ENCODE peak calls at places on chromosomes 7 and 10, in six cellular contexts. T is trophoblast cell; G is cardiac muscle cell; N is effector memory CD4-positive, alpha-beta T cell; F is MM.1S; R is CD8-positive, alpha-beta T cell. U is an unnamed sample.

GRCh38 chr7:68699090-68699711 is 899.1 kb upstream of the AUTS2 start:
- DNase-seq in G (peak; percentile 92), R (no peak), T (no peak), F (no peak), N (no peak), U (peak; percentile 65)

GRCh38 chr10:4545077-4545476 is 280.9 kb upstream of the AKR1E2 start:
- DNase-seq in T (no peak), R (no peak), N (no peak), F (no peak), G (no peak), U (no peak)

GRCh38 chr7:139893999-139894398 is 64.9 kb downstream of the TBXAS1 start:
- DNase-seq in F (no peak), N (no peak), R (no peak), T (no peak), G (no peak), U (no peak)

GRCh38 chr7:69939317-69939716 is 341.0 kb downstream of the AUTS2 start:
- DNase-seq in R (no peak), T (no peak), N (no peak), F (no peak), G (no peak), U (no peak)

GRCh38 chr7:24828871-24829661 is 71.8 kb upstream of the GSDME start:
- DNase-seq in R (no peak), N (no peak), G (peak; percentile 62), T (no peak), F (no peak), U (peak; percentile 16)

GRCh38 chr7:92296898-92297435 is 51.2 kb downstream of the ANKIB1 start:
- DNase-seq in R (no peak), F (no peak), G (no peak), N (no peak), T (no peak), U (no peak)

GRCh38 chr10:14386202-14386593 is 55.5 kb upstream of the FRMD4A start:
- DNase-seq in T (peak; percentile 94), N (no peak), G (peak; percentile 78), R (no peak), F (peak; percentile 31), U (peak; percentile 87)

GRCh38 chr10:80359644-80360043 is 3.1 kb downstream of the DYDC2 start:
- DNase-seq in N (no peak), G (no peak), T (no peak), R (no peak), F (no peak), U (no peak)

GRCh38 chr7:36210542-36210941 is 57.5 kb downstream of the EEPD1 start:
- DNase-seq in F (no peak), T (no peak), R (no peak), N (no peak), G (no peak), U (no peak)

DNA sequence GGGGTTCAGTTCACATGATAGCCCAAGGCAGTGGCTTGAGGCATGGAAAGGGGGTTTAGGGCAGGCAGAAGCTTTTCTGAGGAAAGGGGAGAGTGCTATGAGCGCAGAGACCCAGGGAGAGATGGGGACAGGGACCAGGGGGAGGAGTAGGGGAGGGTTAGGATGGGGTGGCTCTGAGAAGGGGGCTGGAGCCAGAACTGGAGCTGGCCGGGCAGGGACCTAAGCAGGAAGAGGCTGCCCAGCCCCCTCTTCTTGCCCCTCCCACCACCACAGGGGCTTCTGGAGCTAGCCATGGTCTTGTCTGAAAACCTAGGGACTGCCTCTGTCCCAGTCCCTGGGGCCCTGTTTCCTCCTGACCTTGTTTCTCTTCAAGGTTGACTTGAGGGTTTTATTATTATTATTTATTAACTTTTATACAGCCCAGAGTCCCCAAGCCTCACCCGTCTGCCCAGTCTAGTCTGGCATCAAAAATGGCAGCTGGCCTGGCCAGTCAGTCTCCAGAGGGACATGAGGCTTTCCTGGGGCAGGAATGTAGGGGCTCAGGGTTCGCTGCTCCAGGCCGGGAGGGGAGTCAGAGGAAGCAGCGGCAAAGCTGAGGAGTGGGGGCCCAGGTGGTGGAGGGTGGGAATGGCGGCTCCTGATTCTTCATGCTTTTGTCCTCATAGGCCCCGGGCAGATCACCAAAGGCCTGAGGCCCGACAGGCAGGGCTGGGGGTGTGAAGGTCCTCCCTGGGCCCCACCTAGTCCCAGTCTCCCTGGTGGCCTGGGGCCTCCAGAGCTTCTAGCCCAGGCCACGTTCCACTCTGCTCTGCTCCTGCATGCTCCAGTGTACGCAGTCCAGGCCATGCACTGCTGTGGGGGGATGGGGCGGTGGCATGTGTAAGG is 5.7 kb downstream of the TRIM8 start:
- DNase-seq in F (no peak), N (no peak), G (no peak), T (no peak), R (no peak), U (no peak)
- H3K4me3 ChIP-seq in F (no peak overlapping the region), N (peak overlapping the region; percentile 87), G (no peak overlapping the region), T (no peak overlapping the region), R (peak overlapping the region; percentile 46), U (no peak overlapping the region)

DNA sequence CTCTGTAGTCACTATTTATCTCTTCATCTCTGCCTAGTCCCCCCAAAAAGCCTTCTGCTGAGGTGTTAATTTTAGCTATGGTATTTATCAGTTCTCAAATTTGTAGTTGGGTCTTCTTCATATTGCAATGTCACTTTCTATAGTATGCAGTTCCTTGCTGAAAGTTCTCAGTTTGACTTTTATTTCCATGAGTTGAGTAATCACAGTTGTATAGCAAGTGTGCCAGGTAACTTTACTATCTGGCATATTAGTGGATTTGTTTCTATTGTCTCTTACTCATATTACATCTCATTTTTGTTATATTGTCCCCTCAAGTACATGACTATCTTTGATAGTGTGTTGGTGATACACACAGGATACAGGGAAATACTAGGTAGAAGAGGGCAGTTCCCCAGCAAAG is 152.8 kb downstream of the CUBN start:
- DNase-seq in R (no peak), G (no peak), N (no peak), F (no peak), T (no peak), U (no peak)
- H3K27me3 ChIP-seq in R (no peaks in the 10 kb centered on the region), G (no peaks in the 10 kb centered on the region), N (no peaks in the 10 kb centered on the region), F (no peaks in the 10 kb centered on the region), T (no peaks in the 10 kb centered on the region), U (peaks cover 2% of the 10 kb centered on the region)

GRCh38 chr7:64469673-64470072 is 93.2 kb downstream of the ZNF680 start:
- DNase-seq in F (no peak), G (no peak), N (no peak), R (no peak), T (no peak), U (no peak)
- H3K9me3 ChIP-seq in F (no peaks in the 10 kb centered on the region), G (no peaks in the 10 kb centered on the region), N (no peaks in the 10 kb centered on the region), R (peaks cover 4% of the 10 kb centered on the region), T (peaks cover 2% of the 10 kb centered on the region), U (no peaks in the 10 kb centered on the region)

GRCh38 chr7:121279822-121280221 is 49.0 kb upstream of the WNT16 start:
- DNase-seq in F (no peak), N (no peak), T (no peak), R (no peak), G (no peak), U (no peak)
- H3K4me3 ChIP-seq in F (no peak overlapping the region), N (no peak overlapping the region), T (no peak overlapping the region), R (no peak overlapping the region), G (no peak overlapping the region), U (no peak overlapping the region)

GRCh38 chr7:100768784-100769183 is 35.4 kb downstream of the ZAN start:
- DNase-seq in F (no peak), N (no peak), T (no peak), G (no peak), R (no peak), U (no peak)
- H3K27me3 ChIP-seq in F (peaks cover 67% of the 10 kb centered on the region), N (no peaks in the 10 kb centered on the region), T (no peaks in the 10 kb centered on the region), G (no peaks in the 10 kb centered on the region), R (no peaks in the 10 kb centered on the region), U (no peaks in the 10 kb centered on the region)

GRCh38 chr7:151081170-151082101 is 827 bp upstream of the FASTK start:
- DNase-seq in R (no peak), G (peak; percentile 43), N (no peak), T (no peak), F (no peak), U (peak; percentile 53)

GRCh38 chr7:151082151-151083070 is 882 bp downstream of the TMUB1 start:
- DNase-seq in G (no peak), N (no peak), R (no peak), F (no peak), T (no peak), U (no peak)

GRCh38 chr7:151083824-151084160 is 499 bp upstream of the TMUB1 start:
- DNase-seq in F (no peak), N (no peak), G (no peak), R (no peak), T (no peak), U (no peak)

GRCh38 chr7:151085329-151085690 is 965 bp upstream of the AGAP3 start:
- DNase-seq in T (no peak), F (no peak), R (no peak), G (peak; percentile 21), N (no peak), U (no peak)

DNA sequence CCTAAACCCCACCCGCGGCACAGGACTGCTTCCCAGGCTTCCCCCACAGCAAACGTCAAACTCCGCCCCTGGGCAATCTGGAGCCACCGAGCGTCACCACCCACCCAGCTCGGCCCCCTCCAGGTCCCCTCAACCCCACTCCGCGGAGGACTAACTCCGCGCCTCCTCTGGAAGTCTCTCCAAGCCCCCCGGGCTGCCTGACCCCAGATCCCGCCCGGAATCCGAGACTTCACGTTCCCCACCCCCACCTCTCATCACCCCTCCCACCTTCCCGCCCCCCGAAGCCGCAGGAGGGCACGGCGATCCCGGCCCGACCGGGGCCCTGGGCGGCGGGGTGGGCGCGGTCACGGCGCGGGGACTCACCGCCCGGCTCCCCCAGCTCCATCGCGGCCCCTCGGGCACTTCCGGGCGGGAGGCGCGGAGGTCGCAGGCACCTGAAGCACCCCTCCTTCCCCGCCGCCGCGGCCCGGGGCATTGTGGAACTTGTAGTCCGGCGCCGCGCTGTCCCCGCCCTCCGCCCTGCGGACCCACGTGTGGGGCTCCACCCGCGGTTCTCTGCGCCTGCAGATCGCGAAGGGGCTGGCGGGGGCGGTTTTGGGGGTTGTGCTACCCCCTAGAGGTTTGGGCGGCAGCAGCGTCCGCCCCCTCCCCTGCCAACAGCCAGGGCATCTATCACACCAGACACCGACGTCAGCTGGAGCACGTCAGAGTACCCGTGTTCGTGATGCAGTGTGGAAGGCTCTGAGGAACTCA is at the start of gene TMUB1:
- DNase-seq in R (peak; percentile 76), T (peak; percentile 77), N (peak; percentile 83), G (peak; percentile 62), F (peak; percentile 79), U (peak; percentile 70)
- H3K9me3 ChIP-seq in R (no peaks in the 10 kb centered on the region), T (no peaks in the 10 kb centered on the region), N (no peaks in the 10 kb centered on the region), G (no peaks in the 10 kb centered on the region), F (no peaks in the 10 kb centered on the region), U (no peaks in the 10 kb centered on the region)

GRCh38 chr7:18762189-18762588 is 266.6 kb downstream of the HDAC9 start:
- DNase-seq in F (no peak), T (no peak), N (no peak), G (peak; percentile 91), R (no peak), U (peak; percentile 48)
- H3K4me3 ChIP-seq in F (no peak overlapping the region), T (no peak overlapping the region), N (no peak overlapping the region), G (no peak overlapping the region), R (no peak overlapping the region), U (no peak overlapping the region)

DNA sequence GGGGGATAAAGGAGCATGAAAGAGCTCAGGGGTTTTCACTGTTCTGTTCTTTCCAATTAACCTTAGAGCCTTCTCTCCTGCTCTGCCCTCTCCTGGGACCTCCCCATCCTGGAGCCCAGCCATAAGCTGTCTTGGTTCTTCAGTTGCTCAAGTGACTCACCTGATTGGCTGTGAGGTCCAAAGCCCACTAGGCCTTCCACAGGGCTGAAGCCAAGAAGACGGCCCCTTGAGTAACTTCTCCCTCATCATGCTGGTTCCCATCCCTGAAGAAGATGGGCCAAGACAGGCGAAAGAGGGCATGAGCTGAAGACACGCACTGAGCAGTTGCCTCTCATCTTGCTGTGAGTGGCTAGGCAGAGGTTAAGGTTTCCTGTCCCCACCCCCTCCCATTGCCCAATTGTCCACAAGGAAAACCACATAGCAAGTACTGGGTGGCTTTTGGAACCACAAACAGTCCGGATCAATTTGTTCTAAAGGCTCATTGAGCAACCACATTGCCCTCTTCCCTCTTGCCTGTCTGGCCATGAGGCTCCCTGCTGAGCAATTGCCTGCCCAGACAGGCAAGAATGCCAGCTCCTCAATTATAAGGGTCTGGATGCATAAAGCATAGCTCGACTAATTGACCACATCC is 43.9 kb upstream of the GPAM start:
- DNase-seq in F (no peak), T (peak; percentile 94), G (peak; percentile 63), R (no peak), N (no peak), U (peak; percentile 26)
- H3K27me3 ChIP-seq in F (no peaks in the 10 kb centered on the region), T (no peaks in the 10 kb centered on the region), G (no peaks in the 10 kb centered on the region), R (no peaks in the 10 kb centered on the region), N (no peaks in the 10 kb centered on the region), U (no peaks in the 10 kb centered on the region)